ENCODE peak calls at places on chromosome 3, in four cellular contexts. One of them, this sample, is unnamed. For H3K4me1, the result is how much of the 10 kb centered on the place peaks cover.

GRCh38 chr3:117480493-117480892 is 770.9 kb downstream of the TUSC7 start:
- DNase-seq in ovary: no peak
- DNase-seq in IMR-90: no peak
- DNase-seq in heart left ventricle: no peak
- DNase-seq in this sample: no peak

GRCh38 chr3:80688814-80689213 is 921.0 kb upstream of the ROBO1 start:
- DNase-seq in ovary: no peak
- DNase-seq in IMR-90: no peak
- DNase-seq in heart left ventricle: no peak
- DNase-seq in this sample: no peak

GRCh38 chr3:157913751-157914150 is 192.5 kb downstream of the SHOX2 start:
- DNase-seq in ovary: no peak
- DNase-seq in IMR-90: peak
- DNase-seq in heart left ventricle: no peak
- DNase-seq in this sample: no peak

GRCh38 chr3:194874206-194874605 is 188.5 kb downstream of the FAM43A start:
- DNase-seq in ovary: no peak
- DNase-seq in IMR-90: no peak
- DNase-seq in heart left ventricle: no peak
- DNase-seq in this sample: no peak

GRCh38 chr3:115042351-115042750 is 104.7 kb downstream of the ZBTB20 start:
- DNase-seq in ovary: no peak
- DNase-seq in IMR-90: peak
- DNase-seq in heart left ventricle: no peak
- DNase-seq in this sample: no peak

GRCh38 chr3:150449169-150449721 is 41.1 kb downstream of the TSC22D2 start:
- DNase-seq in ovary: no peak
- DNase-seq in IMR-90: peak
- DNase-seq in heart left ventricle: no peak
- DNase-seq in this sample: no peak

GRCh38 chr3:127426444-127427168 is 138.8 kb upstream of the PRR20G start:
- DNase-seq in ovary: no peak
- DNase-seq in IMR-90: no peak
- DNase-seq in heart left ventricle: no peak
- DNase-seq in this sample: no peak

GRCh38 chr3:12178091-12178820 is 19.5 kb upstream of the TIMP4 start:
- DNase-seq in ovary: no peak
- DNase-seq in IMR-90: peak
- DNase-seq in heart left ventricle: peak
- DNase-seq in this sample: peak

GRCh38 chr3:78343221-78343620 is 1303.3 kb downstream of the ROBO2 start:
- DNase-seq in ovary: no peak
- DNase-seq in IMR-90: no peak
- DNase-seq in heart left ventricle: no peak
- DNase-seq in this sample: no peak

GRCh38 chr3:48402281-48402732 is 27.6 kb downstream of the PLXNB1 start:
- DNase-seq in ovary: peak
- DNase-seq in IMR-90: peak
- DNase-seq in heart left ventricle: peak
- DNase-seq in this sample: peak

GRCh38 chr3:149377408-149378111 is at the start of gene TM4SF1:
- DNase-seq in ovary: peak
- DNase-seq in IMR-90: peak
- DNase-seq in heart left ventricle: no peak
- DNase-seq in this sample: peak

GRCh38 chr3:194633349-194634004 is at the start of gene TMEM44:
- DNase-seq in ovary: peak
- DNase-seq in IMR-90: peak
- DNase-seq in heart left ventricle: peak
- DNase-seq in this sample: peak

GRCh38 chr3:181696641-181697230 is 15.0 kb upstream of the SOX2 start:
- DNase-seq in ovary: no peak
- DNase-seq in IMR-90: no peak
- DNase-seq in heart left ventricle: no peak
- DNase-seq in this sample: no peak

GRCh38 chr3:98095870-98096269 is 8.9 kb downstream of the OR5AC2 start:
- DNase-seq in ovary: no peak
- DNase-seq in IMR-90: no peak
- DNase-seq in heart left ventricle: no peak
- DNase-seq in this sample: no peak

GRCh38 chr3:154121236-154122095 is at the start of gene ARHGEF26:
- DNase-seq in ovary: peak
- DNase-seq in IMR-90: peak
- DNase-seq in heart left ventricle: peak
- DNase-seq in this sample: peak

GRCh38 chr3:16103472-16103871 is 71.0 kb upstream of the GALNT15 start:
- DNase-seq in ovary: no peak
- DNase-seq in IMR-90: peak
- DNase-seq in heart left ventricle: no peak
- DNase-seq in this sample: no peak

GRCh38 chr3:124772081-124772831 is 42.0 kb downstream of the UMPS start:
- DNase-seq in ovary: no peak
- DNase-seq in IMR-90: peak
- DNase-seq in heart left ventricle: no peak
- DNase-seq in this sample: no peak

GRCh38 chr3:100954990-100955389 is 38.2 kb downstream of the ABI3BP start:
- DNase-seq in ovary: no peak
- DNase-seq in IMR-90: peak
- DNase-seq in heart left ventricle: no peak
- DNase-seq in this sample: no peak

GRCh38 chr3:176275113-176275512 is 922.2 kb downstream of the TBL1XR1 start:
- DNase-seq in ovary: no peak
- DNase-seq in IMR-90: no peak
- DNase-seq in heart left ventricle: no peak
- DNase-seq in this sample: no peak

GRCh38 chr3:88180398-88180999 is 30.7 kb downstream of the C3orf38 start:
- DNase-seq in ovary: no peak
- DNase-seq in IMR-90: peak
- DNase-seq in heart left ventricle: no peak
- DNase-seq in this sample: no peak

GRCh38 chr3:182258538-182259177 is 534.6 kb upstream of the ATP11B start:
- DNase-seq in ovary: no peak
- DNase-seq in IMR-90: no peak
- DNase-seq in heart left ventricle: no peak
- DNase-seq in this sample: no peak

GRCh38 chr3:133464573-133464972 is 64.7 kb downstream of the BFSP2 start:
- DNase-seq in ovary: no peak
- DNase-seq in IMR-90: peak
- DNase-seq in heart left ventricle: no peak
- DNase-seq in this sample: no peak

GRCh38 chr3:114294940-114295480 is 1.2 kb downstream of the TIGIT start:
- DNase-seq in ovary: no peak
- DNase-seq in IMR-90: no peak
- DNase-seq in heart left ventricle: no peak
- DNase-seq in this sample: no peak

GRCh38 chr3:71229905-71230657 is 353.4 kb downstream of the FOXP1 start:
- DNase-seq in ovary: no peak
- DNase-seq in IMR-90: no peak
- DNase-seq in heart left ventricle: no peak
- DNase-seq in this sample: no peak

GRCh38 chr3:4776399-4776979 is 202.7 kb upstream of the BHLHE40 start:
- DNase-seq in ovary: no peak
- DNase-seq in IMR-90: no peak
- DNase-seq in heart left ventricle: no peak
- DNase-seq in this sample: no peak

GRCh38 chr3:151146071-151146730 is 56.8 kb downstream of the GPR171 start:
- DNase-seq in ovary: peak
- DNase-seq in IMR-90: peak
- DNase-seq in heart left ventricle: peak
- DNase-seq in this sample: peak

DNA sequence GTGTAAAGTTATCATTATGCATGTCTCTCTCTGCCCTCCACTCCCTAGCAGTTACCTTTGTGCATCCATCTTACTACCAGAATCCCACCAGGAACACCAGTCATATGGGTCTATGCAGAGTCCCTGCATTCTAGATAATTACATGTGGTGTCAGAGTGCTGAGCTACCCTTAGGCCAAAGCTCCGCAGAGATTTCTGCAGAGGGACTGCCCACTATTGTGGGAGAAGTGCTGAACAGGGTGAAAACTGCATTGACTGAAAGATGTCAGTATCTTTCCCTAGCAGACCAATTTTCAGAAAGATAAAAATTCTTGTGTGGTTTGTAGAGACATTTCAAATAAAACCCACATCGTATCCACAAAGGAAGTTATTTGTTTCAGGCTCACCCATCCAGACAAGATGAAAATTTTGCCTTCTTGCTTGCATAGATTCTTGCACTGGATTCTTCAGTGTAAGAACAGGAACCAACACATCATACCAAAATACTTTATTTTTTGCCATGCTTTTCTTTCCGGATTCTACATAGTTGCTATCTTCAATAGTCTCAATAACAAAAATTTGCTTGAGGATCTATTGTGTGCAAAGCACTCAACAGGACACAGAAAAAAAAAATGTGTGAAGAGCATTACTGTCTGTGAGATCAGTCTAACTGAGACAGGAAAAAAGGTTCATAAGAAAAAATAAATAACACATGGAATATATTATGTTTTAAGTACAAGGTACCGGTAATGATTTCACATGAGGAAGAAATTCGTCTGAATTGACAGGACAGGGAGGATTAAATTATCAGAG is 32.0 kb upstream of the CCDC80 start:
- DNase-seq in ovary: no peak
- DNase-seq in IMR-90: no peak
- DNase-seq in heart left ventricle: no peak
- DNase-seq in this sample: no peak
- H3K4me1 ChIP-seq in ovary: under half
- H3K4me1 ChIP-seq in IMR-90: under half
- H3K4me1 ChIP-seq in heart left ventricle: under half
- H3K4me1 ChIP-seq in this sample: under half

GRCh38 chr3:142580061-142580423 is 1.5 kb upstream of the ATR start:
- DNase-seq in ovary: no peak
- DNase-seq in IMR-90: no peak
- DNase-seq in heart left ventricle: no peak
- DNase-seq in this sample: no peak

GRCh38 chr3:142577701-142578308 is 728 bp downstream of the ATR start:
- DNase-seq in ovary: no peak
- DNase-seq in IMR-90: peak
- DNase-seq in heart left ventricle: no peak
- DNase-seq in this sample: no peak

GRCh38 chr3:142574665-142575064 is 3.9 kb downstream of the ATR start:
- DNase-seq in ovary: no peak
- DNase-seq in IMR-90: no peak
- DNase-seq in heart left ventricle: no peak
- DNase-seq in this sample: no peak

GRCh38 chr3:142576792-142577191 is 1.7 kb downstream of the ATR start:
- DNase-seq in ovary: no peak
- DNase-seq in IMR-90: no peak
- DNase-seq in heart left ventricle: no peak
- DNase-seq in this sample: no peak

GRCh38 chr3:142578309-142579223 is at the start of gene ATR:
- DNase-seq in ovary: peak
- DNase-seq in IMR-90: peak
- DNase-seq in heart left ventricle: peak
- DNase-seq in this sample: peak
- TF ChIP-seq POLR2A in ovary: peak
- TF ChIP-seq POLR2A in IMR-90: peak
- TF ChIP-seq POLR2A in heart left ventricle: no peak
- TF ChIP-seq POLR2A in this sample: peak

GRCh38 chr3:42149537-42150426 is 58.6 kb downstream of the TRAK1 start:
- DNase-seq in ovary: no peak
- DNase-seq in IMR-90: no peak
- DNase-seq in heart left ventricle: no peak
- DNase-seq in this sample: no peak
- H3K4me1 ChIP-seq in ovary: under half
- H3K4me1 ChIP-seq in IMR-90: under half
- H3K4me1 ChIP-seq in heart left ventricle: under half
- H3K4me1 ChIP-seq in this sample: under half

GRCh38 chr3:198080521-198081384 is 120.7 kb downstream of the LMLN start:
- DNase-seq in ovary: peak
- DNase-seq in IMR-90: peak
- DNase-seq in heart left ventricle: peak
- DNase-seq in this sample: peak
- TF ChIP-seq POLR2A in ovary: no peak
- TF ChIP-seq POLR2A in IMR-90: no peak
- TF ChIP-seq POLR2A in heart left ventricle: peak
- TF ChIP-seq POLR2A in this sample: peak

GRCh38 chr3:185757176-185757575 is 67.7 kb downstream of the IGF2BP2 start:
- DNase-seq in ovary: no peak
- DNase-seq in IMR-90: no peak
- DNase-seq in heart left ventricle: no peak
- DNase-seq in this sample: no peak

GRCh38 chr3:185759523-185759922 is 65.3 kb downstream of the IGF2BP2 start:
- DNase-seq in ovary: no peak
- DNase-seq in IMR-90: no peak
- DNase-seq in heart left ventricle: no peak
- DNase-seq in this sample: no peak

GRCh38 chr3:185760550-185760949 is 64.3 kb downstream of the IGF2BP2 start:
- DNase-seq in ovary: no peak
- DNase-seq in IMR-90: no peak
- DNase-seq in heart left ventricle: no peak
- DNase-seq in this sample: no peak

GRCh38 chr3:185760091-185760490 is 64.8 kb downstream of the IGF2BP2 start:
- DNase-seq in ovary: no peak
- DNase-seq in IMR-90: no peak
- DNase-seq in heart left ventricle: no peak
- DNase-seq in this sample: no peak

DNA sequence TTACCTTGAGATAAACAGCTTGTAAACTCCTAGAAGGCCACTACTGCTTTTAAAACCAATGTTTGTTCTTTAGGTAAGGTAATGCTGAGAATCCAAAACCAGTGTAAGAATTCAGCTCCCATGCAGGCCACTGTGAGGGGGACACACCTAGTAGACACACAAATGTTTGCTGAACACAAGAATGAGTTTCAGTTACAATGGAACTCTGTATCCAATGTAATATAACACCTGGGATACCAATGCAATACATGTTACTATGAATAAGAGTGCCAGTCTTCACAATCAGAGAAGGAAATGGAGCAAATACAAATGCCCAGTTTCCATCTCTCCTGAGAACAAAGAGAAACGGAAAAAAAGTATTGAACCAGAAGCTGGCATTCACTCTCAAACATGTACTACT is 65.9 kb downstream of the IGF2BP2 start:
- DNase-seq in ovary: no peak
- DNase-seq in IMR-90: no peak
- DNase-seq in heart left ventricle: no peak
- DNase-seq in this sample: no peak
- H3K4me1 ChIP-seq in ovary: under half
- H3K4me1 ChIP-seq in IMR-90: under half
- H3K4me1 ChIP-seq in heart left ventricle: under half
- H3K4me1 ChIP-seq in this sample: under half

This sample was measured in right lobe of liver.